ENCODE peak calls at places on chromosomes 13 and 19, in six cellular contexts. One of them, this sample, is unnamed.

GRCh38 chr13:19781526-19781925 is 1.2 kb downstream of the PSPC1 start:
- DNase-seq in HS-5: no peak
- DNase-seq in GM12864: no peak
- DNase-seq in NCI-H1436 treated with DMSO at 0.1 percent for 48 hours: no peak
- DNase-seq in NCI-H2081 treated with DMSO at 0.1 percent for 48 hours: no peak
- DNase-seq in naive thymus-derived CD8-positive, alpha-beta T cell: no peak
- DNase-seq in this sample: no peak

GRCh38 chr19:48239582-48240141 is 16.1 kb downstream of the CARD8 start:
- DNase-seq in HS-5: no peak
- DNase-seq in naive thymus-derived CD8-positive, alpha-beta T cell: no peak
- DNase-seq in NCI-H1436 treated with DMSO at 0.1 percent for 48 hours: no peak
- DNase-seq in NCI-H2081 treated with DMSO at 0.1 percent for 48 hours: no peak
- DNase-seq in GM12864: no peak
- DNase-seq in this sample: no peak

GRCh38 chr13:20411638-20412342 is 113.9 kb downstream of the CRYL1 start:
- DNase-seq in HS-5: no peak
- DNase-seq in NCI-H2081 treated with DMSO at 0.1 percent for 48 hours: no peak
- DNase-seq in naive thymus-derived CD8-positive, alpha-beta T cell: no peak
- DNase-seq in NCI-H1436 treated with DMSO at 0.1 percent for 48 hours: no peak
- DNase-seq in GM12864: peak; percentile 69
- DNase-seq in this sample: no peak

GRCh38 chr13:46926856-46927625 is 30.2 kb upstream of the HTR2A start:
- DNase-seq in NCI-H2081 treated with DMSO at 0.1 percent for 48 hours: no peak
- DNase-seq in HS-5: no peak
- DNase-seq in naive thymus-derived CD8-positive, alpha-beta T cell: no peak
- DNase-seq in GM12864: no peak
- DNase-seq in NCI-H1436 treated with DMSO at 0.1 percent for 48 hours: no peak
- DNase-seq in this sample: peak; percentile 12

GRCh38 chr19:5001547-5002131 is 32.7 kb downstream of the KDM4B start:
- DNase-seq in naive thymus-derived CD8-positive, alpha-beta T cell: no peak
- DNase-seq in GM12864: no peak
- DNase-seq in NCI-H1436 treated with DMSO at 0.1 percent for 48 hours: no peak
- DNase-seq in NCI-H2081 treated with DMSO at 0.1 percent for 48 hours: no peak
- DNase-seq in HS-5: peak; percentile 26
- DNase-seq in this sample: peak; percentile 34

GRCh38 chr13:42497798-42498197 is 76.2 kb upstream of the TNFSF11 start:
- DNase-seq in NCI-H2081 treated with DMSO at 0.1 percent for 48 hours: no peak
- DNase-seq in naive thymus-derived CD8-positive, alpha-beta T cell: no peak
- DNase-seq in GM12864: peak; percentile 92
- DNase-seq in HS-5: peak; percentile 9
- DNase-seq in NCI-H1436 treated with DMSO at 0.1 percent for 48 hours: no peak
- DNase-seq in this sample: no peak

GRCh38 chr13:32737111-32737571 is 150.9 kb downstream of the PDS5B start:
- DNase-seq in HS-5: no peak
- DNase-seq in NCI-H2081 treated with DMSO at 0.1 percent for 48 hours: no peak
- DNase-seq in GM12864: peak; percentile 16
- DNase-seq in NCI-H1436 treated with DMSO at 0.1 percent for 48 hours: no peak
- DNase-seq in naive thymus-derived CD8-positive, alpha-beta T cell: no peak
- DNase-seq in this sample: no peak

GRCh38 chr13:20767309-20767943 is 6.3 kb downstream of the EEF1AKMT1 start:
- DNase-seq in NCI-H2081 treated with DMSO at 0.1 percent for 48 hours: no peak
- DNase-seq in naive thymus-derived CD8-positive, alpha-beta T cell: no peak
- DNase-seq in GM12864: no peak
- DNase-seq in NCI-H1436 treated with DMSO at 0.1 percent for 48 hours: no peak
- DNase-seq in HS-5: no peak
- DNase-seq in this sample: no peak

GRCh38 chr13:41563501-41564001 is 106.2 kb downstream of the RGCC start:
- DNase-seq in GM12864: no peak
- DNase-seq in NCI-H2081 treated with DMSO at 0.1 percent for 48 hours: no peak
- DNase-seq in NCI-H1436 treated with DMSO at 0.1 percent for 48 hours: no peak
- DNase-seq in HS-5: no peak
- DNase-seq in naive thymus-derived CD8-positive, alpha-beta T cell: no peak
- DNase-seq in this sample: no peak

GRCh38 chr19:48445256-48445605 is 552 bp upstream of the GRWD1 start:
- DNase-seq in NCI-H1436 treated with DMSO at 0.1 percent for 48 hours: peak; percentile 84
- DNase-seq in HS-5: no peak
- DNase-seq in NCI-H2081 treated with DMSO at 0.1 percent for 48 hours: peak; percentile 77
- DNase-seq in naive thymus-derived CD8-positive, alpha-beta T cell: peak; percentile 55
- DNase-seq in GM12864: no peak
- DNase-seq in this sample: peak; percentile 52

GRCh38 chr13:100396771-100397170 is 191.8 kb downstream of the GGACT start:
- DNase-seq in NCI-H2081 treated with DMSO at 0.1 percent for 48 hours: no peak
- DNase-seq in GM12864: no peak
- DNase-seq in NCI-H1436 treated with DMSO at 0.1 percent for 48 hours: no peak
- DNase-seq in naive thymus-derived CD8-positive, alpha-beta T cell: no peak
- DNase-seq in HS-5: no peak
- DNase-seq in this sample: no peak

GRCh38 chr13:106028916-106029315 is 506.5 kb downstream of the EFNB2 start:
- DNase-seq in GM12864: no peak
- DNase-seq in NCI-H1436 treated with DMSO at 0.1 percent for 48 hours: no peak
- DNase-seq in HS-5: no peak
- DNase-seq in NCI-H2081 treated with DMSO at 0.1 percent for 48 hours: no peak
- DNase-seq in naive thymus-derived CD8-positive, alpha-beta T cell: no peak
- DNase-seq in this sample: no peak

GRCh38 chr19:9075064-9075964 is 11.5 kb upstream of the OR1M1 start:
- DNase-seq in HS-5: peak; percentile 96
- DNase-seq in NCI-H1436 treated with DMSO at 0.1 percent for 48 hours: no peak
- DNase-seq in GM12864: no peak
- DNase-seq in naive thymus-derived CD8-positive, alpha-beta T cell: no peak
- DNase-seq in NCI-H2081 treated with DMSO at 0.1 percent for 48 hours: no peak
- DNase-seq in this sample: peak; percentile 3

GRCh38 chr19:50406156-50406820 is 12.4 kb upstream of the SPIB start:
- DNase-seq in NCI-H1436 treated with DMSO at 0.1 percent for 48 hours: no peak
- DNase-seq in naive thymus-derived CD8-positive, alpha-beta T cell: no peak
- DNase-seq in HS-5: no peak
- DNase-seq in NCI-H2081 treated with DMSO at 0.1 percent for 48 hours: no peak
- DNase-seq in GM12864: no peak
- DNase-seq in this sample: no peak

GRCh38 chr13:40017662-40018262 is 362.3 kb downstream of the COG6 start:
- DNase-seq in GM12864: no peak
- DNase-seq in naive thymus-derived CD8-positive, alpha-beta T cell: no peak
- DNase-seq in HS-5: no peak
- DNase-seq in NCI-H2081 treated with DMSO at 0.1 percent for 48 hours: no peak
- DNase-seq in NCI-H1436 treated with DMSO at 0.1 percent for 48 hours: no peak
- DNase-seq in this sample: no peak

GRCh38 chr13:76016799-76017198 is 380.7 kb downstream of the LMO7 start:
- DNase-seq in GM12864: peak; percentile 5
- DNase-seq in NCI-H2081 treated with DMSO at 0.1 percent for 48 hours: no peak
- DNase-seq in NCI-H1436 treated with DMSO at 0.1 percent for 48 hours: no peak
- DNase-seq in HS-5: no peak
- DNase-seq in naive thymus-derived CD8-positive, alpha-beta T cell: no peak
- DNase-seq in this sample: no peak

GRCh38 chr19:10238172-10238783 is 7.1 kb upstream of the S1PR2 start:
- DNase-seq in GM12864: no peak
- DNase-seq in HS-5: no peak
- DNase-seq in naive thymus-derived CD8-positive, alpha-beta T cell: no peak
- DNase-seq in NCI-H1436 treated with DMSO at 0.1 percent for 48 hours: peak; percentile 92
- DNase-seq in NCI-H2081 treated with DMSO at 0.1 percent for 48 hours: peak; percentile 89
- DNase-seq in this sample: no peak

GRCh38 chr13:114111577-114111976 is 20.8 kb downstream of the RASA3 start:
- DNase-seq in NCI-H2081 treated with DMSO at 0.1 percent for 48 hours: no peak
- DNase-seq in GM12864: no peak
- DNase-seq in naive thymus-derived CD8-positive, alpha-beta T cell: peak; percentile 62
- DNase-seq in NCI-H1436 treated with DMSO at 0.1 percent for 48 hours: no peak
- DNase-seq in HS-5: no peak
- DNase-seq in this sample: peak; percentile 68

GRCh38 chr13:110109910-110110309 is 197.0 kb downstream of the COL4A1 start:
- DNase-seq in HS-5: no peak
- DNase-seq in naive thymus-derived CD8-positive, alpha-beta T cell: no peak
- DNase-seq in GM12864: no peak
- DNase-seq in NCI-H1436 treated with DMSO at 0.1 percent for 48 hours: no peak
- DNase-seq in NCI-H2081 treated with DMSO at 0.1 percent for 48 hours: no peak
- DNase-seq in this sample: no peak

GRCh38 chr13:30745917-30746686 is 10.8 kb downstream of the ALOX5AP start:
- DNase-seq in naive thymus-derived CD8-positive, alpha-beta T cell: no peak
- DNase-seq in HS-5: no peak
- DNase-seq in GM12864: no peak
- DNase-seq in NCI-H2081 treated with DMSO at 0.1 percent for 48 hours: no peak
- DNase-seq in NCI-H1436 treated with DMSO at 0.1 percent for 48 hours: no peak
- DNase-seq in this sample: no peak

GRCh38 chr19:18761531-18762110 is 29.5 kb downstream of the COMP start:
- DNase-seq in NCI-H2081 treated with DMSO at 0.1 percent for 48 hours: no peak
- DNase-seq in GM12864: no peak
- DNase-seq in NCI-H1436 treated with DMSO at 0.1 percent for 48 hours: no peak
- DNase-seq in naive thymus-derived CD8-positive, alpha-beta T cell: no peak
- DNase-seq in HS-5: no peak
- DNase-seq in this sample: no peak

GRCh38 chr13:93226623-93227279 is at the start of gene GPC6:
- DNase-seq in HS-5: peak; percentile 44
- DNase-seq in NCI-H2081 treated with DMSO at 0.1 percent for 48 hours: peak; percentile 75
- DNase-seq in naive thymus-derived CD8-positive, alpha-beta T cell: no peak
- DNase-seq in NCI-H1436 treated with DMSO at 0.1 percent for 48 hours: peak; percentile 61
- DNase-seq in GM12864: no peak
- DNase-seq in this sample: no peak

GRCh38 chr19:46753420-46754155 is 7.3 kb upstream of the STRN4 start:
- DNase-seq in NCI-H1436 treated with DMSO at 0.1 percent for 48 hours: no peak
- DNase-seq in GM12864: no peak
- DNase-seq in HS-5: no peak
- DNase-seq in NCI-H2081 treated with DMSO at 0.1 percent for 48 hours: peak; percentile 44
- DNase-seq in naive thymus-derived CD8-positive, alpha-beta T cell: peak; percentile 83
- DNase-seq in this sample: no peak

GRCh38 chr19:1037553-1038115 is 2.3 kb upstream of the ABCA7 start:
- DNase-seq in NCI-H2081 treated with DMSO at 0.1 percent for 48 hours: no peak
- DNase-seq in GM12864: no peak
- DNase-seq in naive thymus-derived CD8-positive, alpha-beta T cell: peak; percentile 64
- DNase-seq in NCI-H1436 treated with DMSO at 0.1 percent for 48 hours: no peak
- DNase-seq in HS-5: no peak
- DNase-seq in this sample: no peak

GRCh38 chr13:21735621-21736401 is 64.9 kb downstream of the FGF9 start:
- DNase-seq in naive thymus-derived CD8-positive, alpha-beta T cell: no peak
- DNase-seq in NCI-H2081 treated with DMSO at 0.1 percent for 48 hours: no peak
- DNase-seq in GM12864: no peak
- DNase-seq in HS-5: no peak
- DNase-seq in NCI-H1436 treated with DMSO at 0.1 percent for 48 hours: no peak
- DNase-seq in this sample: no peak

GRCh38 chr19:54606891-54607781 is 13.7 kb downstream of the LILRA1 start:
- DNase-seq in GM12864: peak; percentile 31
- DNase-seq in naive thymus-derived CD8-positive, alpha-beta T cell: no peak
- DNase-seq in HS-5: no peak
- DNase-seq in NCI-H1436 treated with DMSO at 0.1 percent for 48 hours: no peak
- DNase-seq in NCI-H2081 treated with DMSO at 0.1 percent for 48 hours: no peak
- DNase-seq in this sample: no peak

GRCh38 chr19:574658-575526 is 2.5 kb downstream of the BSG start:
- DNase-seq in NCI-H2081 treated with DMSO at 0.1 percent for 48 hours: no peak
- DNase-seq in naive thymus-derived CD8-positive, alpha-beta T cell: no peak
- DNase-seq in GM12864: no peak
- DNase-seq in NCI-H1436 treated with DMSO at 0.1 percent for 48 hours: no peak
- DNase-seq in HS-5: no peak
- DNase-seq in this sample: no peak

GRCh38 chr19:58330458-58330857 is 3.7 kb downstream of the ZSCAN22 start:
- DNase-seq in GM12864: no peak
- DNase-seq in naive thymus-derived CD8-positive, alpha-beta T cell: no peak
- DNase-seq in HS-5: no peak
- DNase-seq in NCI-H2081 treated with DMSO at 0.1 percent for 48 hours: no peak
- DNase-seq in NCI-H1436 treated with DMSO at 0.1 percent for 48 hours: no peak
- DNase-seq in this sample: no peak

GRCh38 chr19:47056416-47056815 is 8.0 kb upstream of the TMEM160 start:
- DNase-seq in NCI-H2081 treated with DMSO at 0.1 percent for 48 hours: no peak
- DNase-seq in naive thymus-derived CD8-positive, alpha-beta T cell: no peak
- DNase-seq in HS-5: no peak
- DNase-seq in GM12864: no peak
- DNase-seq in NCI-H1436 treated with DMSO at 0.1 percent for 48 hours: no peak
- DNase-seq in this sample: no peak

GRCh38 chr13:112213467-112214245 is 146.7 kb downstream of the SOX1 start:
- DNase-seq in NCI-H2081 treated with DMSO at 0.1 percent for 48 hours: peak; percentile 54
- DNase-seq in HS-5: no peak
- DNase-seq in naive thymus-derived CD8-positive, alpha-beta T cell: no peak
- DNase-seq in GM12864: no peak
- DNase-seq in NCI-H1436 treated with DMSO at 0.1 percent for 48 hours: peak; percentile 10
- DNase-seq in this sample: no peak

GRCh38 chr19:54478677-54479266 is 5.7 kb upstream of the CDC42EP5 start:
- DNase-seq in NCI-H1436 treated with DMSO at 0.1 percent for 48 hours: no peak
- DNase-seq in GM12864: no peak
- DNase-seq in HS-5: no peak
- DNase-seq in naive thymus-derived CD8-positive, alpha-beta T cell: no peak
- DNase-seq in NCI-H2081 treated with DMSO at 0.1 percent for 48 hours: no peak
- DNase-seq in this sample: no peak

This sample was measured in BJ.